ENCODE peak calls at places on chromosome 10, in ten cellular contexts. One of them, this sample, is unnamed.
A peak's percentile ranks its signal among the peaks of the same experiment; 100 is the strongest.

GRCh38 chr10:62594093-62594520 is 210.4 kb upstream of the ADO start:
- DNase-seq in lower lobe of right lung: peak; percentile 63
- DNase-seq in type B pancreatic cell: no peak
- DNase-seq in uterus: peak; percentile 58
- DNase-seq in glutamatergic neuron: peak; percentile 69
- DNase-seq in heart right ventricle: peak; percentile 65
- DNase-seq in heart left ventricle: peak; percentile 51
- DNase-seq in lung: peak; percentile 41
- DNase-seq in cardiac fibroblast: peak; percentile 70
- DNase-seq in CD4-positive, alpha-beta T cell: peak; percentile 24
- DNase-seq in this sample: no peak

GRCh38 chr10:96295475-96295874 is 8.8 kb upstream of the DNTT start:
- DNase-seq in CD4-positive, alpha-beta T cell: no peak
- DNase-seq in lower lobe of right lung: no peak
- DNase-seq in type B pancreatic cell: no peak
- DNase-seq in uterus: no peak
- DNase-seq in cardiac fibroblast: no peak
- DNase-seq in heart right ventricle: no peak
- DNase-seq in lung: no peak
- DNase-seq in glutamatergic neuron: no peak
- DNase-seq in heart left ventricle: no peak
- DNase-seq in this sample: no peak

GRCh38 chr10:80519936-80520650 is 17.6 kb upstream of the SH2D4B start:
- DNase-seq in type B pancreatic cell: no peak
- DNase-seq in lower lobe of right lung: no peak
- DNase-seq in heart right ventricle: no peak
- DNase-seq in heart left ventricle: no peak
- DNase-seq in cardiac fibroblast: no peak
- DNase-seq in lung: no peak
- DNase-seq in uterus: no peak
- DNase-seq in glutamatergic neuron: no peak
- DNase-seq in CD4-positive, alpha-beta T cell: no peak
- DNase-seq in this sample: no peak

GRCh38 chr10:2933041-2933440 is 134.3 kb upstream of the PFKP start:
- DNase-seq in lung: no peak
- DNase-seq in CD4-positive, alpha-beta T cell: no peak
- DNase-seq in heart left ventricle: no peak
- DNase-seq in lower lobe of right lung: no peak
- DNase-seq in heart right ventricle: no peak
- DNase-seq in type B pancreatic cell: no peak
- DNase-seq in uterus: no peak
- DNase-seq in cardiac fibroblast: no peak
- DNase-seq in glutamatergic neuron: no peak
- DNase-seq in this sample: no peak

GRCh38 chr10:122083478-122084025 is 94.6 kb downstream of the TACC2 start:
- DNase-seq in heart right ventricle: peak; percentile 66
- DNase-seq in uterus: no peak
- DNase-seq in lung: no peak
- DNase-seq in cardiac fibroblast: no peak
- DNase-seq in CD4-positive, alpha-beta T cell: no peak
- DNase-seq in lower lobe of right lung: no peak
- DNase-seq in glutamatergic neuron: no peak
- DNase-seq in type B pancreatic cell: no peak
- DNase-seq in heart left ventricle: peak; percentile 67
- DNase-seq in this sample: no peak

GRCh38 chr10:119428789-119429188 is 113.7 kb downstream of the RGS10 start:
- DNase-seq in uterus: no peak
- DNase-seq in CD4-positive, alpha-beta T cell: no peak
- DNase-seq in lung: no peak
- DNase-seq in heart right ventricle: no peak
- DNase-seq in type B pancreatic cell: no peak
- DNase-seq in glutamatergic neuron: no peak
- DNase-seq in cardiac fibroblast: no peak
- DNase-seq in heart left ventricle: no peak
- DNase-seq in lower lobe of right lung: no peak
- DNase-seq in this sample: no peak

GRCh38 chr10:88077977-88078376 is 214.6 kb downstream of the PTEN start:
- DNase-seq in heart left ventricle: no peak
- DNase-seq in type B pancreatic cell: no peak
- DNase-seq in lower lobe of right lung: no peak
- DNase-seq in uterus: no peak
- DNase-seq in cardiac fibroblast: no peak
- DNase-seq in CD4-positive, alpha-beta T cell: no peak
- DNase-seq in glutamatergic neuron: no peak
- DNase-seq in heart right ventricle: no peak
- DNase-seq in lung: no peak
- DNase-seq in this sample: no peak

GRCh38 chr10:106904209-106904608 is 260.3 kb downstream of the SORCS1 start:
- DNase-seq in lung: no peak
- DNase-seq in heart left ventricle: no peak
- DNase-seq in type B pancreatic cell: no peak
- DNase-seq in heart right ventricle: no peak
- DNase-seq in glutamatergic neuron: no peak
- DNase-seq in lower lobe of right lung: no peak
- DNase-seq in CD4-positive, alpha-beta T cell: no peak
- DNase-seq in cardiac fibroblast: no peak
- DNase-seq in uterus: no peak
- DNase-seq in this sample: no peak

GRCh38 chr10:72308320-72308987 is 34.7 kb downstream of the DDIT4 start:
- DNase-seq in heart left ventricle: peak; percentile 59
- DNase-seq in cardiac fibroblast: peak; percentile 98
- DNase-seq in lung: no peak
- DNase-seq in type B pancreatic cell: no peak
- DNase-seq in lower lobe of right lung: no peak
- DNase-seq in glutamatergic neuron: no peak
- DNase-seq in heart right ventricle: peak; percentile 67
- DNase-seq in CD4-positive, alpha-beta T cell: no peak
- DNase-seq in uterus: peak; percentile 66
- DNase-seq in this sample: no peak

GRCh38 chr10:110392860-110393732 is 88.4 kb upstream of the SMNDC1 start:
- DNase-seq in glutamatergic neuron: no peak
- DNase-seq in heart right ventricle: no peak
- DNase-seq in lung: peak; percentile 33
- DNase-seq in type B pancreatic cell: no peak
- DNase-seq in heart left ventricle: no peak
- DNase-seq in lower lobe of right lung: no peak
- DNase-seq in cardiac fibroblast: peak; percentile 82
- DNase-seq in uterus: peak; percentile 59
- DNase-seq in CD4-positive, alpha-beta T cell: no peak
- DNase-seq in this sample: no peak

DNA sequence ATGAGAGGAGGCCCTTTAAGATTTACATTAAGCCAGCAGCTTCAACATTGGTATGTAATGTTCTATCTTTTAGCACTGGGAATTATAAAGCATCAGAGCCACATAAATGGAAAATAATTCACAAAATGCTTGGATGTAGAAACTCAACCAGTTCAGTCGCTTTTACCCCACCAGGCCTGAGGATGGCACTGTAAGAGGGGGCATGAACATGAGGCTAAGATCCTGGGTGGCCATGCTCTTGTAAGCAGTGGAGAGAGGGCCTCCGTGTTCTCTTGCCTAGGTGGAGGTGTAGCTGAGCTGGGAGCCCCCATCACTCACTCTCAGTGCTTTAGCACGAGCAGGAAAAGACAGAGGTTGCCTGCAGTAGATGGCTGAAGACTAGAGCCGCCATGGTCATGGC is 238.8 kb downstream of the FANK1 start:
- DNase-seq in heart left ventricle: no peak
- DNase-seq in CD4-positive, alpha-beta T cell: no peak
- DNase-seq in uterus: no peak
- DNase-seq in glutamatergic neuron: no peak
- DNase-seq in lower lobe of right lung: no peak
- DNase-seq in type B pancreatic cell: no peak
- DNase-seq in lung: no peak
- DNase-seq in heart right ventricle: no peak
- DNase-seq in cardiac fibroblast: peak; percentile 31
- DNase-seq in this sample: no peak
- TF ChIP-seq CTCF in heart left ventricle: no peak
- TF ChIP-seq CTCF in CD4-positive, alpha-beta T cell: no peak
- TF ChIP-seq CTCF in uterus: no peak
- TF ChIP-seq CTCF in glutamatergic neuron: no peak
- TF ChIP-seq CTCF in lower lobe of right lung: no peak
- TF ChIP-seq CTCF in type B pancreatic cell: peak; percentile 21
- TF ChIP-seq CTCF in lung: no peak
- TF ChIP-seq CTCF in heart right ventricle: no peak
- TF ChIP-seq CTCF in cardiac fibroblast: no peak
- TF ChIP-seq CTCF in this sample: peak; percentile 16

GRCh38 chr10:113960617-113961260 is 82.9 kb upstream of the ADRB1 start:
- DNase-seq in lung: peak; percentile 38
- DNase-seq in heart right ventricle: no peak
- DNase-seq in heart left ventricle: no peak
- DNase-seq in glutamatergic neuron: no peak
- DNase-seq in type B pancreatic cell: no peak
- DNase-seq in lower lobe of right lung: peak; percentile 49
- DNase-seq in uterus: no peak
- DNase-seq in cardiac fibroblast: no peak
- DNase-seq in CD4-positive, alpha-beta T cell: peak; percentile 23
- DNase-seq in this sample: no peak

GRCh38 chr10:113961261-113961938 is 82.3 kb upstream of the ADRB1 start:
- DNase-seq in uterus: no peak
- DNase-seq in glutamatergic neuron: no peak
- DNase-seq in type B pancreatic cell: no peak
- DNase-seq in heart left ventricle: no peak
- DNase-seq in lower lobe of right lung: no peak
- DNase-seq in lung: no peak
- DNase-seq in heart right ventricle: no peak
- DNase-seq in CD4-positive, alpha-beta T cell: peak; percentile 53
- DNase-seq in cardiac fibroblast: no peak
- DNase-seq in this sample: no peak

GRCh38 chr10:113967096-113967495 is 76.6 kb upstream of the ADRB1 start:
- DNase-seq in glutamatergic neuron: no peak
- DNase-seq in heart left ventricle: no peak
- DNase-seq in type B pancreatic cell: no peak
- DNase-seq in heart right ventricle: no peak
- DNase-seq in lung: no peak
- DNase-seq in cardiac fibroblast: no peak
- DNase-seq in CD4-positive, alpha-beta T cell: no peak
- DNase-seq in lower lobe of right lung: no peak
- DNase-seq in uterus: no peak
- DNase-seq in this sample: no peak

GRCh38 chr10:113965683-113966082 is 78.0 kb upstream of the ADRB1 start:
- DNase-seq in lung: no peak
- DNase-seq in type B pancreatic cell: no peak
- DNase-seq in glutamatergic neuron: no peak
- DNase-seq in CD4-positive, alpha-beta T cell: no peak
- DNase-seq in cardiac fibroblast: no peak
- DNase-seq in uterus: no peak
- DNase-seq in lower lobe of right lung: no peak
- DNase-seq in heart right ventricle: no peak
- DNase-seq in heart left ventricle: no peak
- DNase-seq in this sample: no peak

GRCh38 chr10:113965077-113965476 is 78.6 kb upstream of the ADRB1 start:
- DNase-seq in uterus: no peak
- DNase-seq in heart left ventricle: no peak
- DNase-seq in glutamatergic neuron: no peak
- DNase-seq in heart right ventricle: no peak
- DNase-seq in lung: no peak
- DNase-seq in lower lobe of right lung: no peak
- DNase-seq in CD4-positive, alpha-beta T cell: no peak
- DNase-seq in cardiac fibroblast: no peak
- DNase-seq in type B pancreatic cell: no peak
- DNase-seq in this sample: no peak
- TF ChIP-seq CTCF in uterus: no peak
- TF ChIP-seq CTCF in heart left ventricle: no peak
- TF ChIP-seq CTCF in glutamatergic neuron: no peak
- TF ChIP-seq CTCF in heart right ventricle: no peak
- TF ChIP-seq CTCF in lung: no peak
- TF ChIP-seq CTCF in lower lobe of right lung: no peak
- TF ChIP-seq CTCF in CD4-positive, alpha-beta T cell: no peak
- TF ChIP-seq CTCF in cardiac fibroblast: no peak
- TF ChIP-seq CTCF in type B pancreatic cell: no peak
- TF ChIP-seq CTCF in this sample: no peak

GRCh38 chr10:129498680-129499079 is 31.6 kb downstream of the MGMT start:
- DNase-seq in uterus: no peak
- DNase-seq in glutamatergic neuron: no peak
- DNase-seq in lung: no peak
- DNase-seq in heart left ventricle: no peak
- DNase-seq in type B pancreatic cell: no peak
- DNase-seq in CD4-positive, alpha-beta T cell: no peak
- DNase-seq in cardiac fibroblast: no peak
- DNase-seq in lower lobe of right lung: no peak
- DNase-seq in heart right ventricle: no peak
- DNase-seq in this sample: no peak
- TF ChIP-seq CTCF in uterus: no peak
- TF ChIP-seq CTCF in glutamatergic neuron: no peak
- TF ChIP-seq CTCF in lung: no peak
- TF ChIP-seq CTCF in heart left ventricle: no peak
- TF ChIP-seq CTCF in type B pancreatic cell: no peak
- TF ChIP-seq CTCF in CD4-positive, alpha-beta T cell: no peak
- TF ChIP-seq CTCF in cardiac fibroblast: no peak
- TF ChIP-seq CTCF in lower lobe of right lung: no peak
- TF ChIP-seq CTCF in heart right ventricle: no peak
- TF ChIP-seq CTCF in this sample: no peak

GRCh38 chr10:44457259-44457658 is 72.4 kb upstream of the CXCL12 start:
- DNase-seq in heart left ventricle: no peak
- DNase-seq in CD4-positive, alpha-beta T cell: no peak
- DNase-seq in type B pancreatic cell: no peak
- DNase-seq in heart right ventricle: no peak
- DNase-seq in uterus: no peak
- DNase-seq in glutamatergic neuron: no peak
- DNase-seq in lower lobe of right lung: no peak
- DNase-seq in lung: no peak
- DNase-seq in cardiac fibroblast: no peak
- DNase-seq in this sample: no peak
- TF ChIP-seq CTCF in heart left ventricle: no peak
- TF ChIP-seq CTCF in CD4-positive, alpha-beta T cell: no peak
- TF ChIP-seq CTCF in type B pancreatic cell: peak; percentile 51
- TF ChIP-seq CTCF in heart right ventricle: no peak
- TF ChIP-seq CTCF in uterus: no peak
- TF ChIP-seq CTCF in glutamatergic neuron: peak; percentile 30
- TF ChIP-seq CTCF in lower lobe of right lung: no peak
- TF ChIP-seq CTCF in lung: no peak
- TF ChIP-seq CTCF in cardiac fibroblast: no peak
- TF ChIP-seq CTCF in this sample: no peak

This sample was measured in osteocyte.